ENCODE peak calls at places on chromosomes 16 and 17, in ten cellular contexts. X, K, M, E, C, Y, T, U, J and Q are unnamed samples. For H3K4me1, the result is how much of the 10 kb centered on the place peaks cover.

GRCh38 chr17:38724337-38724988 is 5.7 kb upstream of the CISD3 start:
- DNase-seq in X (no peak), K (no peak), M (no peak), E (no peak), C (no peak), Y (no peak), T (no peak), U (peak), J (peak), Q (no peak)

GRCh38 chr17:49089094-49089493 is 43.5 kb upstream of the B4GALNT2 start:
- DNase-seq in X (no peak), K (no peak), M (no peak), E (no peak), C (no peak), Y (no peak), T (no peak), U (no peak), J (no peak), Q (no peak)

GRCh38 chr17:32516940-32517711 is 30.3 kb downstream of the CDK5R1 start:
- DNase-seq in X (no peak), K (no peak), M (no peak), E (no peak), C (no peak), Y (no peak), T (no peak), U (no peak), J (no peak), Q (no peak)

GRCh38 chr17:49817993-49818392 is 29.5 kb downstream of the KAT7 start:
- DNase-seq in X (no peak), K (no peak), M (no peak), E (no peak), C (peak), Y (no peak), T (no peak), U (no peak), J (no peak), Q (no peak)

GRCh38 chr16:47045023-47045422 is 71.5 kb upstream of the DNAJA2 start:
- DNase-seq in X (no peak), K (no peak), M (no peak), E (peak), C (no peak), Y (no peak), T (no peak), U (no peak), J (no peak), Q (no peak)

GRCh38 chr16:31107465-31107867 is 720 bp upstream of the BCKDK start:
- DNase-seq in X (no peak), K (no peak), M (no peak), E (no peak), C (no peak), Y (no peak), T (no peak), U (no peak), J (no peak), Q (no peak)

GRCh38 chr17:46010597-46011186 is 11.6 kb downstream of the STH start:
- DNase-seq in X (peak), K (no peak), M (peak), E (peak), C (no peak), Y (no peak), T (no peak), U (no peak), J (no peak), Q (no peak)

GRCh38 chr17:30352247-30352814 is 18.5 kb upstream of the TMIGD1 start:
- DNase-seq in X (no peak), K (no peak), M (no peak), E (no peak), C (no peak), Y (no peak), T (no peak), U (no peak), J (no peak), Q (peak)

GRCh38 chr16:11224096-11224893 is 31.7 kb downstream of the SOCS1 start:
- DNase-seq in X (peak), K (peak), M (peak), E (no peak), C (peak), Y (no peak), T (no peak), U (peak), J (peak), Q (peak)

DNA sequence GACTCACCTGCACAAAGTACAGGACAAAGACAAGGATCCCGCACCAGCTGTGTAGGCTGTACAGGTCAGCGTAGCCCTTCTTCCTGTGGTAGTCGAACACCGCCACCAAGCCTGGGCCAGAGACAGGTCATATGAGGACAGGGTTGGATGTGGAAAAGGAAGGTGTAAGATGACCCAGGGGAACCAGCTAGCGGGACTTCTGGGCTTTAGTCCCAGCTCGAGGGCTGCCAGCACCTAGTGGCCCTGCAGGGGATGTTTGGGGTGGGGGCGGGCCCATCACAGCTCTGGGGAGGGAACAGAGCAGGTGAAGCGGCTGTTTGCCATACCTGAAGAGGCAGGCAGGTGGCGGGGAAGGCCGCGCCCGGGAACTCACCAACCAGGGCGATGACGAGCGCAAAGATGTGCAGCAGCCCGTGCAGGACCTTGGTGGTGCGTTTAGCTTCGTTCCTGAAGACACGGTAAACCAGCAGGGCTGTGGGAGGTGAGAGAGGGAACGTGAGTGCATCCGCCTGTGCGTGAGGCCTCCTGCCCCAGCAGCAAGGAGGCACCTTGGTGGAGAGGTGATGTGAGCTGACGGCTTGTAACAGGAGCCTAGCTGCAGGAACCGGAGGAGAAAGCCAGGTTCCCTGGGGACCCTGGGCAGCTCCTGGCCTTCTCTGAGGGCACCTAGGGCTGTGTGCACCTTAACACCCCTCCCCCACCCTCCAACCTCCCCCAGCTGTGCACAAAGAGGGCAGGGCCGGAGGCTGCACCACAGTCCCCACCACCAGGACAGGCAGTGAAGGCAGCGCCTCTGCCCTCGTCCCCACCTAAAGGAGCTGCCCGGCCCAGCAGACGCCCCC is 10.2 kb downstream of the CYB561 start:
- DNase-seq in X (peak), K (no peak), M (peak), E (no peak), C (no peak), Y (no peak), T (no peak), U (peak), J (peak), Q (no peak)
- H3K4me1 ChIP-seq in X (under half), K (half or more), M (under half), E (under half), C (half or more), Y (under half), T (half or more), U (half or more), J (half or more), Q (under half)

GRCh38 chr17:7217113-7217987 is 2.3 kb downstream of the DLG4 start:
- DNase-seq in X (no peak), K (peak), M (no peak), E (peak), C (no peak), Y (peak), T (no peak), U (peak), J (peak), Q (peak)
- H3K4me1 ChIP-seq in X (under half), K (under half), M (half or more), E (under half), C (half or more), Y (under half), T (half or more), U (half or more), J (half or more), Q (half or more)

GRCh38 chr17:82884341-82884871 is 44.6 kb upstream of the ZNF750 start:
- DNase-seq in X (no peak), K (no peak), M (peak), E (no peak), C (no peak), Y (no peak), T (no peak), U (no peak), J (peak), Q (no peak)

GRCh38 chr17:82882715-82883446 is 43.1 kb upstream of the ZNF750 start:
- DNase-seq in X (no peak), K (no peak), M (peak), E (no peak), C (peak), Y (no peak), T (no peak), U (peak), J (peak), Q (peak)

GRCh38 chr17:82884923-82885322 is 45.1 kb upstream of the ZNF750 start:
- DNase-seq in X (no peak), K (no peak), M (peak), E (no peak), C (peak), Y (no peak), T (no peak), U (no peak), J (peak), Q (peak)

GRCh38 chr17:82881900-82882714 is 42.3 kb upstream of the ZNF750 start:
- DNase-seq in X (no peak), K (peak), M (peak), E (no peak), C (no peak), Y (no peak), T (no peak), U (peak), J (peak), Q (peak)

DNA sequence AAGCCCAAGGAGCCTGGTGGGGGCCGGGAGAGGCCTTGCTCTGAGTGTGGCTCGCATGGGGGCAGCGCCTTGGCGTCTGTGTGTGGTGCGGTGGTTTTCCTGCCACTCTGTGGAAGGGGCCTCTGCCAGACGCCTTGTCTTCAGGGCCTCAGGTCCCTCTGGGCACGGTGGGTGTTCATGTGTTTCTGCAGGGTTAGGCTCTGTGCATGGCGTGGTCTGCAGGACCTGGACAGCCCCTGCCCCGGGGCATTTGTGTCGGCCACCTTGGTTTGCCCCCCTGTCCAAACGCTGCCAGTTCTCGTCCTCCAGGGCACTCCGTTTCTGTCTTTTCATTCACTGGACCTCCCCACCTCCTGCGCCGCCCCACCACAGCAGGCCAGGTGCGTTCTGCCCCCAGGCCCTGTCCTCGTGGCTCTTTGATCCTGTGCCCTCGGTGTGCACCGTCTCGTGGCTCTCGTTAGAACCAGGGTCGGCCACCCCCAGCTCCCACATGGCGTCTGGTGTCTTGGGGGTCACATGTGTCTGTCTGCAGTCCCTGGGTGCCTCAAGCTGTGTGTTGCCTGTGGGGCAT is 43.7 kb upstream of the ZNF750 start:
- DNase-seq in X (no peak), K (no peak), M (peak), E (no peak), C (no peak), Y (no peak), T (no peak), U (no peak), J (peak), Q (no peak)
- H3K4me1 ChIP-seq in X (under half), K (under half), M (under half), E (under half), C (under half), Y (under half), T (under half), U (under half), J (under half), Q (half or more)

DNA sequence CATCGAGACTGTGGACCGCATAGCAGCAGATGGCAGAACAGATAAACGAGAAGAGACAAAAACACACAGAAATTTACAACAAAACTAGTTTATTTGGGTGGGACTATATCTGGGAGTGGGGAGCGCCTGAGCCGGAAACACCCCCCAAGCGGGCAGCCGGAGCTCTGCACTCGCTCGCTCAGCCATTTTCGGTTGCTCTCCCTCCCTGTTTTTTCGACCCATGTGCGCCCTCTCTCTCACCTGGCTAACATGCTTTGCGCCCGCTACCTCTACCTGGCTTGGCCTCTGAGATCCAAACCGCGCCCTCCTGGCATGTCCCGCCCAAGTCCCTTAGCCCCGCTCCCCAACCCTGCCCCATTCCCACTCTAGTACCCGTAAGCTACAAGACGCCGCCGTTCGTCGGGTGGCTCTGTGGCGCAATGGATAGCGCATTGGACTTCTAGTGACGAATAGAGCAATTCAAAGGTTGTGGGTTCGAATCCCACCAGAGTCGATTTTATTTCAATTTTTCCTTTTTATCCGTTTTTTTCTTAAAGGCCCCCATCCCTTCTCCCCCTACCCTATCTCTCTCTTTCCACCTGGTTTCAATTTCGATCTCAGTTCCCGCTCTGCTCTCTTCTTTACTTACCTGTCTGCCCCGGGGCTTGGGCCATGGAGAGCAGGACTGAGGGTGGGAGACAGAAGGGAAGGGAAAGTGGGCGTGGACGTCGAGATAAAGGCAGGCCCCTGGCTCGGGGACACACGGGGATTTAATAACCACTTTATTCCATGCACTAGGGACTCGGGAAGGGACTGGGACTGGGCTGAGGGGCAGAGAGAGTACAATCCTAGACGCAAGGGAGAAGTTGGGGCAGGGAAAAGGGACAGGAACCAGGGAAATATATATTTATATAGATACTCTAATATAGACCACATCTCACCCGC is 2.5 kb upstream of the ALOXE3 start:
- DNase-seq in X (peak), K (peak), M (peak), E (peak), C (no peak), Y (peak), T (no peak), U (peak), J (no peak), Q (peak)
- H3K4me1 ChIP-seq in X (under half), K (half or more), M (half or more), E (under half), C (half or more), Y (under half), T (half or more), U (half or more), J (half or more), Q (half or more)

GRCh38 chr16:20849587-20850390 is 43.5 kb downstream of the REXO5 start:
- DNase-seq in X (peak), K (peak), M (no peak), E (peak), C (peak), Y (peak), T (no peak), U (peak), J (peak), Q (no peak)
- H3K4me1 ChIP-seq in X (under half), K (under half), M (under half), E (half or more), C (under half), Y (under half), T (under half), U (under half), J (under half), Q (half or more)

GRCh38 chr16:81445143-81445922 is 725 bp downstream of the CMIP start:
- DNase-seq in X (no peak), K (no peak), M (peak), E (peak), C (peak), Y (peak), T (no peak), U (peak), J (peak), Q (no peak)

GRCh38 chr16:81448154-81449131 is 3.8 kb downstream of the CMIP start:
- DNase-seq in X (no peak), K (no peak), M (peak), E (no peak), C (no peak), Y (no peak), T (no peak), U (peak), J (no peak), Q (no peak)

GRCh38 chr16:81447383-81448101 is 2.9 kb downstream of the CMIP start:
- DNase-seq in X (no peak), K (no peak), M (peak), E (no peak), C (no peak), Y (no peak), T (no peak), U (peak), J (no peak), Q (no peak)

GRCh38 chr16:81445926-81446317 is 1.3 kb downstream of the CMIP start:
- DNase-seq in X (no peak), K (no peak), M (no peak), E (peak), C (no peak), Y (no peak), T (no peak), U (no peak), J (no peak), Q (no peak)

DNA sequence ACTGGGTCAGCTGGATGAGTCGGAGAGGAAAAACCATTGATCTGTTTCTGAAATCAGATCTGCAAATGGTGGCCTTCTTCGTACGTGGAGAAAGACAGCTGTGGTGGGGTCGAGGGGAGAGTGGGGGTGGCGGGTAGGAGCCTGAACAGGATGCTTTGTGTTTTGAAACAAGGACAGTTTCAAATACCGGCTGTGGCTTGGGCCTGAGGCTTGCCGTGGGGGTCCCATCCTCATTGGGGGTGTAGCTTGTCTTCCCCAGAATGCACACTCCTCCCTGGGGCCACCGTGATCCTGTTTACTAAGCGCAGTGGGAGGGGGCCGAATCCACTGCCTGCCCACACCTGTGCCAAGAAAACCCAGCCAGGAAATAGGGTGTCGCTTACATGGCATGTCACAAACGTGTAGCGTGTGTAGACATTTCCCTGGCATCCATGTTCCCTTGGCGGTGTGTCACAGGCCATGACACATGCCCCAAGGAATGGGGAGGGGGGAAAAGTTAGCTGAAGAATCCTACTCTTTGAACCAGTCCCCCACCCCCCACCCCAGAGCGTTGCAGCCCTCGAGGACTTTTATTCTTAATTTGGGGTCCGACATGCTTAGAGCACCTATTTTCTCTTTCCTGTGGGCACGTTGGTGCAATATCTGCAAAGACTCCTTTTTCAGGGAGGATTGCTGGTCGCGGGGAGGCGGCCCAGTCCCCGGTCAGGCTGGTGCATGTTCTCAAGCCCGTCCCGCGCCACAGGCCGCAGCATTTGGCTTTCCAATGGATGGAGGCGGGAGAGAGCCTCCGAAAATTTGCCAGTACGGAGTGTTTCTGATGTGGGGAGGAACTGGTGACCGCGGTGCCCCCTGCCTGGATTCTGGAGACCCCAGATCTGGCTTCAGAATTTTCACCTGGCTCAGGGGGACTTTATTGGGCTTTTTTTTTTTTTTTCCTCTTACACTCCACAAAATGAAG is 2.0 kb downstream of the CMIP start:
- DNase-seq in X (no peak), K (no peak), M (peak), E (peak), C (peak), Y (no peak), T (no peak), U (peak), J (no peak), Q (no peak)
- H3K4me1 ChIP-seq in X (under half), K (under half), M (under half), E (under half), C (half or more), Y (under half), T (under half), U (under half), J (under half), Q (half or more)